ENCODE peak calls at places on chromosomes 2 and 18, in four cellular contexts. P is lower lobe of right lung, O is HL-60, Q is psoas muscle. M is an unnamed sample.

GRCh38 chr2:152648336-152648735 is 68.9 kb downstream of the PRPF40A start:
- DNase-seq in P (no peak), O (no peak), Q (no peak), M (no peak)

GRCh38 chr2:71963295-71963694 is 184.4 kb downstream of the CYP26B1 start:
- DNase-seq in P (no peak), O (no peak), Q (no peak), M (peak)

GRCh38 chr2:41413813-41414485 is 633.9 kb upstream of the PKDCC start:
- DNase-seq in Q (no peak), P (no peak), O (no peak), M (no peak)

GRCh38 chr2:85772019-85772745 is 18.4 kb downstream of the ATOH8 start:
- DNase-seq in O (peak), Q (peak), P (peak), M (peak)

GRCh38 chr2:43081131-43081745 is 145.2 kb downstream of the ZFP36L2 start:
- DNase-seq in O (no peak), P (no peak), Q (no peak), M (no peak)

GRCh38 chr2:144015655-144016245 is 504.2 kb downstream of the ZEB2 start:
- DNase-seq in P (no peak), Q (no peak), O (no peak), M (peak)

GRCh38 chr2:215554689-215555088 is 118.8 kb upstream of the FN1 start:
- DNase-seq in P (no peak), Q (no peak), O (no peak), M (peak)

GRCh38 chr2:235553696-235554100 is 59.9 kb downstream of the AGAP1 start:
- DNase-seq in P (peak), O (no peak), Q (no peak), M (peak)

GRCh38 chr2:174835797-174836255 is 71.6 kb upstream of the CHRNA1 start:
- DNase-seq in O (no peak), P (no peak), Q (no peak), M (peak)

GRCh38 chr2:162928356-162928755 is 89.8 kb upstream of the KCNH7 start:
- DNase-seq in O (peak), Q (no peak), P (no peak), M (peak)

GRCh38 chr18:79507076-79507545 is 111.4 kb downstream of the NFATC1 start:
- DNase-seq in Q (peak), O (peak), P (peak), M (peak)

GRCh38 chr2:176508984-176509383 is 239.7 kb downstream of the MTX2 start:
- DNase-seq in P (no peak), O (no peak), Q (no peak), M (peak)

DNA sequence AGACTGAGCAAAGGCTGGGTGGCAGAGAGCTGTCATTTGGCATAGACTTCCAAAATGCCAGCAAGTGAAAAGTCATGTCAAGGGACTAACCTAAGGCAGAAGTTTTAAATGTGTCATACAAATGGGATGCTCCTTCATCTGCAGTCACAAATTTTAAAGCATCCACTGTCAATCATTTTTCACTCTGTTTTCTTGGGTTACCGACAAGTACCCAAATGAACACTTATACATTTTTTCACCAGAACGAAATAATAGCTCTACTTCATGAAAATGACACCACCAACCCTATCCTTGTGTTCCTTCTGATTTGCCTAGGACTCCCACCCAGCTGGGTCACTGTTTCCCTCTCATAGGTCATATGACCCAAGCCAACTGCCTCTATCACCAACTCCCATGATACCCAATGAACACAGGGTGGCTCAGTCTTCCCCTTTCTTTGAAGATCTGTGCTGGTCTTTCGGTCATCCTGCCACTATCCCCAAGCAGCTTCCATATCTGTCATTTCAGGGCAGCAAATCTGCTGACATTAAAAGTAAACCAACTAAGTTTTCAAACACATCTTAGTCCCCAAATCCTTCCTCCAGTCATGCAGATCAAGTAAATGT is 21.5 kb downstream of the KLF7 start:
- DNase-seq in P (no peak), O (peak), Q (no peak), M (no peak)
- H3K4me3 ChIP-seq in P (peak), O (no peak), Q (peak), M (no peak)

DNA sequence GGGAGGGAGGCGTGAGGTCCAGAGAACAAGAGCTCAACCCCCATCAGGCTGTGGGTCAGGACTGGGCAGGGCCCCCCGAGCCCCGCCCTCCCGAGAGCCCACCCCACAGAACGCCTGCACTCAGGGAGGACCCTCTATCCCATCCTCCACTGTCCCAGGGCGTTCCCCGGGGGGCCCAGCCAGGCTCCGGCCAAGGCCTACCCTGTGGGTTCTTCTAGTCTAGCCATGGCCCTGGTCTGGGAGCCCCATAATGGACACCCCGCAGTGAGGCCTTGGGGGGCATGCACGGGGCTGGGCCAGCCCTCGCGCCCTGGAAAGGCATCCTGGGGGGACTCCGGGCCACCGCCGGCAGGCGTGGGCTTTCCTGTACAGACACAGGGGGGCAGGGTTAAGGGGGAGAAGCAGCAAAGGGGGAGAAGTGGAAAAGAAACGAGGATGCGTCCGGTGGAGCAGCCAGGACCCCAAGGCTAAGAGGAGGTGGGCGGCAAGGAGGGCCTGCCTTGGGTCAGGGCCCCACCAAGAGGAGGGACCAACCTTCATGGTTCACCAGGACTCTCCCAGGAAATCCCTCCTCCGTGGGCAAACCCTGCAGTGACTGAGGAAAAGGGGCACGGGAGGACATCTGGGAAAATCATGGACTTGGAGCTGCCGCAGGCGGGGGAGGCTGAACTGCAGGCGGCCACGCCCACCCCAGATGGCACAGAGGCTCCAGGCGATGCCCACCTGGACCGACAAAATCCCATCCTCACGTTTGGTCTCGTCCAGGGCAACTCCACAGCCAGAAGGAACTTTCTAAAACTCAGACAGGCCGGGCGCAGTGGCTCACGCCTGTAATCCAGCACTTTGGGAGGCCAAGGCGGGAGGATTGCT is 2.7 kb upstream of the CROCC2 start:
- DNase-seq in O (no peak), Q (no peak), P (no peak), M (no peak)
- TF ChIP-seq CTCF in O (no peak), Q (no peak), P (no peak), M (no peak)

DNA sequence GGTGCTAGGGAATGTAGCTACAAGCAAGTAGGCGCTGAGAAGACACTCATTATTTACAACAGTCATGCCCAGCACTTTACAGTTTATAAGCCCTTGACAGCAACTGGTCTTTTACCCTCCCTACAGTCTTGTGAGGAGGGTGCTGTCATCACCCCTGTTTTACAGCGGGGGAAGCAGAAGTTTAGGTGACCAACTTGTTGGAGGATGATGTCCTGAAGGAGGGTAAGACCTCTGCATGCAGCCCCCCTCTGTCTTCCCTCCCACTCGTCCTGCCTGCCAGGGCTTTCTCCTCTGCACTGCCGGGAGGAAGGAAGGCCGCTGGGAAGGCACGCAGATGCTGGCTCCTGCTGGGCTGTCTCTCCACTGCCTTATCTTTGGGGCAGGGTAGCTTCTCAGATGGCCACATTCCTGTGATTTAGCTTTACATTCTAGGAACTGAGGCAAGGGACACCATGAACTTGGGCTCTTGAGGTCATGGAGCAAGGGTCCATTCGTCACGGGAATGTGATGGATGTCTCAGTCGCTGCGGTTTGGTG is 972 bp downstream of the IL1R1 start:
- DNase-seq in Q (no peak), P (no peak), O (no peak), M (no peak)
- H3K4me3 ChIP-seq in Q (peak), P (peak), O (no peak), M (peak)

GRCh38 chr2:46050489-46050888 is 246.7 kb upstream of the EPAS1 start:
- DNase-seq in P (no peak), Q (no peak), O (no peak), M (no peak)
- TF ChIP-seq CTCF in P (no peak), Q (no peak), O (no peak), M (no peak)

GRCh38 chr2:113278812-113279139 is at the start of gene PAX8:
- DNase-seq in P (no peak), O (no peak), Q (no peak), M (no peak)
- H3K4me3 ChIP-seq in P (no peak), O (no peak), Q (no peak), M (no peak)

DNA sequence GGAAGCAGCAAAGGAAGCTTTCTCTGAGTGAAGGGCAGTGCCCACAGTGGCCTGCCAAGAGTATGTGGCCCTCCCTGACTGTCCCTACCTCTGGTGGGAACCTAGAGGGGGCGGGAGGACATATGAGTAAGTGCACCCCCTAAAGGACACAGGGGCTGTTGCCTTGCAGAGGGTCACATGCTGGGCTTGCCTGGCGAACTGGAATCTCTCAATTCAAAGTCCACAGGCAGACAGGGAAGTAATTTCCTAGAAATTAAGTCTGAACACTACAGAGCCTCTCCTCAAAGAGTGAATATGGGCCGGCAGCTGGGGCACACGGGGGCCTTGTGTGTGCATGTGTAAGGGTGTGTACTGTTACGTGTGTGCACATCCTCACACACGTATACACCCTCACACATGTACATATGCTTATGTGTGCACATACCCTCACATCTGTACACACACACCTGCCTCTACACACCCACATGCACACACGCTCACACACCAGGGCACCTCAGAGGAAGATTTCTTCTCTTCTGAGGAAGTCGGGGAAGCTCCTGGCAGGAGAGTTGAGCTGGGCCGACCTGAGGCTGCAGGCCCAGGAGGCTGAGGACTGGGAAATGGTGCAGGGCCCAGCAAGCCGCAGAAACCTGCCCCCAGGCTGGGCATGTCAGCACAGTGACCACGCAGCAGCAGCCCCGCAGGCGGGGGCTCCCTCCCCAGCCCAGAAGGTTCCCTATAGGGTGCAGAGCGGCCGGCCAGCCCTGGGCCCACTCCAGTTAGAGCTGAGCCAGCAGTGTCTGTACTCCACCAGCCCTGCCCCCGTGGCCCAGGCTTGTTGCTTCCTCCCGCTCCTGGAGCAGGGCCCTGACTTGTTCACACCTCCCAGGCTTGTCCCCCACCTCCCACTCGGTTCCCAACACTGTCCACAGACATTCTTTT is 77.4 kb upstream of the TAF1B start:
- DNase-seq in P (no peak), O (no peak), Q (no peak), M (no peak)
- TF ChIP-seq CTCF in P (no peak), O (no peak), Q (no peak), M (no peak)

M was measured in astrocyte.